ENCODE peak calls at places on chromosomes 2 and 18, in eight cellular contexts. One of them, this sample, is unnamed.

GRCh38 chr2:5894355-5894754 is 202.2 kb downstream of the SOX11 start:
- DNase-seq in AG04449: no peak
- DNase-seq in T-helper 2 cell: no peak
- DNase-seq in left cardiac atrium: no peak
- DNase-seq in GM12891: no peak
- DNase-seq in left lung: no peak
- DNase-seq in tibial nerve: no peak
- DNase-seq in EH: no peak
- DNase-seq in this sample: no peak

GRCh38 chr2:30942430-30942829 is 135.2 kb upstream of the CAPN13 start:
- DNase-seq in AG04449: no peak
- DNase-seq in left lung: no peak
- DNase-seq in tibial nerve: no peak
- DNase-seq in T-helper 2 cell: no peak
- DNase-seq in GM12891: no peak
- DNase-seq in EH: no peak
- DNase-seq in left cardiac atrium: no peak
- DNase-seq in this sample: no peak

GRCh38 chr2:23767871-23768611 is 158.9 kb downstream of the ATAD2B start:
- DNase-seq in AG04449: no peak
- DNase-seq in EH: no peak
- DNase-seq in T-helper 2 cell: no peak
- DNase-seq in left cardiac atrium: no peak
- DNase-seq in tibial nerve: no peak
- DNase-seq in left lung: no peak
- DNase-seq in GM12891: no peak
- DNase-seq in this sample: no peak

GRCh38 chr2:241967096-241967495 is 97.6 kb downstream of the RTP5 start:
- DNase-seq in tibial nerve: no peak
- DNase-seq in left lung: no peak
- DNase-seq in EH: no peak
- DNase-seq in left cardiac atrium: no peak
- DNase-seq in AG04449: no peak
- DNase-seq in T-helper 2 cell: no peak
- DNase-seq in GM12891: no peak
- DNase-seq in this sample: no peak

GRCh38 chr2:176818653-176819052 is 393.9 kb upstream of the HNRNPA3 start:
- DNase-seq in T-helper 2 cell: no peak
- DNase-seq in GM12891: no peak
- DNase-seq in EH: no peak
- DNase-seq in left lung: no peak
- DNase-seq in AG04449: no peak
- DNase-seq in tibial nerve: no peak
- DNase-seq in left cardiac atrium: no peak
- DNase-seq in this sample: no peak

GRCh38 chr2:9631484-9631819 is 655 bp upstream of the YWHAQ start:
- DNase-seq in left lung: no peak
- DNase-seq in tibial nerve: no peak
- DNase-seq in AG04449: no peak
- DNase-seq in left cardiac atrium: no peak
- DNase-seq in EH: no peak
- DNase-seq in T-helper 2 cell: no peak
- DNase-seq in GM12891: no peak
- DNase-seq in this sample: no peak

GRCh38 chr18:55214969-55215368 is 255.7 kb upstream of the CCDC68 start:
- DNase-seq in tibial nerve: no peak
- DNase-seq in EH: no peak
- DNase-seq in left lung: no peak
- DNase-seq in AG04449: no peak
- DNase-seq in T-helper 2 cell: no peak
- DNase-seq in left cardiac atrium: no peak
- DNase-seq in GM12891: no peak
- DNase-seq in this sample: no peak

GRCh38 chr2:227759411-227760113 is 13.9 kb downstream of the SCYGR8 start:
- DNase-seq in GM12891: no peak
- DNase-seq in T-helper 2 cell: no peak
- DNase-seq in left cardiac atrium: no peak
- DNase-seq in EH: no peak
- DNase-seq in AG04449: no peak
- DNase-seq in tibial nerve: no peak
- DNase-seq in left lung: no peak
- DNase-seq in this sample: no peak

GRCh38 chr2:104853926-104854506 is at the start of gene POU3F3:
- DNase-seq in GM12891: no peak
- DNase-seq in left lung: no peak
- DNase-seq in T-helper 2 cell: no peak
- DNase-seq in EH: peak; percentile 9
- DNase-seq in tibial nerve: no peak
- DNase-seq in left cardiac atrium: peak; percentile 77
- DNase-seq in AG04449: no peak
- DNase-seq in this sample: no peak

GRCh38 chr2:236679906-236680305 is 110.3 kb downstream of the ACKR3 start:
- DNase-seq in AG04449: peak; percentile 58
- DNase-seq in tibial nerve: no peak
- DNase-seq in GM12891: no peak
- DNase-seq in left cardiac atrium: no peak
- DNase-seq in left lung: no peak
- DNase-seq in T-helper 2 cell: no peak
- DNase-seq in EH: peak; percentile 90
- DNase-seq in this sample: no peak

GRCh38 chr2:176188218-176188968 is at the start of gene HOXD1:
- DNase-seq in left cardiac atrium: no peak
- DNase-seq in T-helper 2 cell: no peak
- DNase-seq in tibial nerve: no peak
- DNase-seq in EH: peak; percentile 7
- DNase-seq in left lung: peak; percentile 59
- DNase-seq in AG04449: no peak
- DNase-seq in GM12891: no peak
- DNase-seq in this sample: peak; percentile 37

GRCh38 chr2:134866498-134867099 is 28.2 kb downstream of the ACMSD start:
- DNase-seq in T-helper 2 cell: no peak
- DNase-seq in tibial nerve: no peak
- DNase-seq in EH: peak; percentile 16
- DNase-seq in left cardiac atrium: no peak
- DNase-seq in GM12891: no peak
- DNase-seq in left lung: no peak
- DNase-seq in AG04449: peak; percentile 17
- DNase-seq in this sample: no peak

GRCh38 chr2:229071292-229071976 is 199.7 kb downstream of the PID1 start:
- DNase-seq in T-helper 2 cell: no peak
- DNase-seq in tibial nerve: no peak
- DNase-seq in left cardiac atrium: no peak
- DNase-seq in left lung: no peak
- DNase-seq in AG04449: no peak
- DNase-seq in EH: peak; percentile 9
- DNase-seq in GM12891: no peak
- DNase-seq in this sample: no peak

GRCh38 chr18:48418000-48418399 is 8.8 kb upstream of the ZBTB7C start:
- DNase-seq in AG04449: no peak
- DNase-seq in T-helper 2 cell: no peak
- DNase-seq in tibial nerve: no peak
- DNase-seq in EH: no peak
- DNase-seq in left cardiac atrium: no peak
- DNase-seq in GM12891: no peak
- DNase-seq in left lung: no peak
- DNase-seq in this sample: no peak

GRCh38 chr18:45777393-45777792 is 48.1 kb upstream of the SIGLEC15 start:
- DNase-seq in tibial nerve: no peak
- DNase-seq in EH: peak; percentile 95
- DNase-seq in AG04449: peak; percentile 84
- DNase-seq in GM12891: no peak
- DNase-seq in left cardiac atrium: no peak
- DNase-seq in left lung: no peak
- DNase-seq in T-helper 2 cell: no peak
- DNase-seq in this sample: no peak

GRCh38 chr18:13464432-13465125 is 246.0 kb downstream of the LDLRAD4 start:
- DNase-seq in GM12891: peak; percentile 64
- DNase-seq in T-helper 2 cell: peak; percentile 49
- DNase-seq in left lung: peak; percentile 67
- DNase-seq in left cardiac atrium: peak; percentile 80
- DNase-seq in EH: no peak
- DNase-seq in tibial nerve: no peak
- DNase-seq in AG04449: no peak
- DNase-seq in this sample: peak; percentile 50

GRCh38 chr2:3465328-3465727 is 54.0 kb downstream of the ADI1 start:
- DNase-seq in tibial nerve: peak; percentile 11
- DNase-seq in EH: no peak
- DNase-seq in T-helper 2 cell: no peak
- DNase-seq in GM12891: no peak
- DNase-seq in AG04449: no peak
- DNase-seq in left cardiac atrium: peak; percentile 24
- DNase-seq in left lung: peak; percentile 22
- DNase-seq in this sample: no peak

GRCh38 chr2:119821266-119821665 is 61.5 kb downstream of the PTPN4 start:
- DNase-seq in left cardiac atrium: no peak
- DNase-seq in tibial nerve: no peak
- DNase-seq in AG04449: no peak
- DNase-seq in T-helper 2 cell: no peak
- DNase-seq in GM12891: no peak
- DNase-seq in EH: peak; percentile 14
- DNase-seq in left lung: no peak
- DNase-seq in this sample: no peak

GRCh38 chr2:65261676-65262075 is 34.0 kb downstream of the ACTR2 start:
- DNase-seq in left cardiac atrium: no peak
- DNase-seq in T-helper 2 cell: no peak
- DNase-seq in left lung: no peak
- DNase-seq in AG04449: no peak
- DNase-seq in GM12891: no peak
- DNase-seq in EH: peak; percentile 43
- DNase-seq in tibial nerve: no peak
- DNase-seq in this sample: no peak

GRCh38 chr18:67520276-67521035 is 3.9 kb upstream of the DSEL start:
- DNase-seq in AG04449: peak; percentile 46
- DNase-seq in T-helper 2 cell: no peak
- DNase-seq in GM12891: no peak
- DNase-seq in EH: peak; percentile 75
- DNase-seq in left lung: no peak
- DNase-seq in left cardiac atrium: no peak
- DNase-seq in tibial nerve: no peak
- DNase-seq in this sample: no peak

GRCh38 chr2:107772380-107772779 is 54.3 kb upstream of the RGPD4 start:
- DNase-seq in left cardiac atrium: no peak
- DNase-seq in left lung: no peak
- DNase-seq in EH: no peak
- DNase-seq in tibial nerve: no peak
- DNase-seq in GM12891: no peak
- DNase-seq in T-helper 2 cell: no peak
- DNase-seq in AG04449: no peak
- DNase-seq in this sample: no peak

GRCh38 chr2:128306081-128306930 is 12.4 kb downstream of the HS6ST1 start:
- DNase-seq in left cardiac atrium: peak; percentile 43
- DNase-seq in EH: peak; percentile 99
- DNase-seq in left lung: peak; percentile 32
- DNase-seq in T-helper 2 cell: no peak
- DNase-seq in AG04449: peak; percentile 92
- DNase-seq in tibial nerve: peak; percentile 64
- DNase-seq in GM12891: no peak
- DNase-seq in this sample: no peak

GRCh38 chr2:9207641-9208301 is 1.2 kb downstream of the ASAP2 start:
- DNase-seq in tibial nerve: no peak
- DNase-seq in AG04449: no peak
- DNase-seq in left cardiac atrium: no peak
- DNase-seq in EH: no peak
- DNase-seq in GM12891: peak; percentile 19
- DNase-seq in T-helper 2 cell: no peak
- DNase-seq in left lung: peak; percentile 70
- DNase-seq in this sample: peak; percentile 26

GRCh38 chr2:135212757-135213156 is 160.7 kb downstream of the RAB3GAP1 start:
- DNase-seq in left cardiac atrium: no peak
- DNase-seq in EH: no peak
- DNase-seq in AG04449: no peak
- DNase-seq in T-helper 2 cell: no peak
- DNase-seq in GM12891: no peak
- DNase-seq in left lung: no peak
- DNase-seq in tibial nerve: no peak
- DNase-seq in this sample: no peak

This sample was measured in GM12892.